ENCODE peak calls at places on chromosomes 7 and 10, in eight cellular contexts. S is Caco-2, I is IMR-90, G is fibroblast of pulmonary artery, M is fibroblast of mammary gland, Q is AG04450, P is kidney, R is spleen. O is an unnamed sample.

GRCh38 chr7:106010866-106011265 is 47.8 kb downstream of the CDHR3 start:
- DNase-seq in S (no peak), I (peak; percentile 50), G (no peak), M (no peak), Q (no peak), P (no peak), R (no peak), O (no peak)

GRCh38 chr10:78203915-78204818 is 170.5 kb downstream of the RPS24 start:
- DNase-seq in S (no peak), I (no peak), G (peak; percentile 58), M (no peak), Q (no peak), P (no peak), R (no peak), O (no peak)

GRCh38 chr7:636396-636795 is 90.1 kb upstream of the DNAAF5 start:
- DNase-seq in S (peak; percentile 38), I (no peak), G (peak; percentile 39), M (no peak), Q (no peak), P (no peak), R (no peak), O (no peak)

GRCh38 chr10:132722391-132722790 is 63.6 kb downstream of the NKX6-2 start:
- DNase-seq in S (no peak), I (no peak), G (no peak), M (no peak), Q (no peak), P (no peak), R (no peak), O (no peak)

GRCh38 chr7:157690058-157690832 is 353.4 kb downstream of the DNAJB6 start:
- DNase-seq in S (no peak), I (no peak), G (peak; percentile 3), M (peak; percentile 25), Q (no peak), P (peak; percentile 62), R (peak; percentile 59), O (no peak)

GRCh38 chr10:110501142-110501937 is 3.6 kb downstream of the DUSP5 start:
- DNase-seq in S (peak; percentile 68), I (peak; percentile 95), G (peak; percentile 94), M (peak; percentile 97), Q (peak; percentile 78), P (peak; percentile 95), R (peak; percentile 85), O (peak; percentile 93)

GRCh38 chr10:11441151-11441535 is 170.3 kb downstream of the USP6NL start:
- DNase-seq in S (no peak), I (no peak), G (no peak), M (no peak), Q (no peak), P (no peak), R (no peak), O (no peak)

GRCh38 chr7:74627699-74628411 is 29.7 kb upstream of the GTF2I start:
- DNase-seq in S (no peak), I (peak; percentile 27), G (peak; percentile 41), M (peak; percentile 62), Q (peak; percentile 21), P (no peak), R (no peak), O (no peak)

GRCh38 chr7:48904975-48905374 is 19.4 kb upstream of the CDC14C start:
- DNase-seq in S (no peak), I (no peak), G (no peak), M (no peak), Q (no peak), P (no peak), R (no peak), O (no peak)

GRCh38 chr10:60967854-60968484 is 24.0 kb upstream of the RHOBTB1 start:
- DNase-seq in S (no peak), I (no peak), G (no peak), M (no peak), Q (no peak), P (no peak), R (no peak), O (no peak)

GRCh38 chr10:22723343-22723779 is 9.0 kb upstream of the PIP4K2A start:
- DNase-seq in S (no peak), I (no peak), G (no peak), M (no peak), Q (no peak), P (no peak), R (no peak), O (no peak)

GRCh38 chr7:28573059-28573553 is 160.8 kb downstream of the CREB5 start:
- DNase-seq in S (no peak), I (peak; percentile 47), G (peak; percentile 46), M (peak; percentile 57), Q (no peak), P (peak; percentile 83), R (no peak), O (peak; percentile 17)

GRCh38 chr10:123009105-123009805 is 449 bp downstream of the ACADSB start:
- DNase-seq in S (peak; percentile 24), I (no peak), G (no peak), M (peak; percentile 4), Q (no peak), P (peak; percentile 76), R (peak; percentile 88), O (no peak)

GRCh38 chr7:22442187-22442886 is 57.7 kb downstream of the STEAP1B start:
- DNase-seq in S (no peak), I (no peak), G (no peak), M (no peak), Q (no peak), P (no peak), R (no peak), O (no peak)

GRCh38 chr7:44240376-44240775 is 39.6 kb downstream of the YKT6 start:
- DNase-seq in S (no peak), I (no peak), G (no peak), M (no peak), Q (no peak), P (no peak), R (no peak), O (no peak)

GRCh38 chr10:1538121-1538520 is 199.2 kb downstream of the ADARB2 start:
- DNase-seq in S (no peak), I (no peak), G (no peak), M (no peak), Q (no peak), P (peak; percentile 30), R (peak; percentile 56), O (no peak)

GRCh38 chr10:101816913-101817541 is 1.2 kb downstream of the OGA start:
- DNase-seq in S (no peak), I (no peak), G (no peak), M (no peak), Q (no peak), P (no peak), R (no peak), O (no peak)

GRCh38 chr10:104253106-104253505 is 1.6 kb upstream of the GSTO1 start:
- DNase-seq in S (peak; percentile 73), I (no peak), G (no peak), M (no peak), Q (no peak), P (no peak), R (no peak), O (no peak)

GRCh38 chr7:138705122-138705521 is 4.0 kb upstream of the SVOPL start:
- DNase-seq in S (no peak), I (no peak), G (no peak), M (no peak), Q (no peak), P (no peak), R (no peak), O (no peak)

GRCh38 chr10:15182541-15183207 is 14.2 kb upstream of the NMT2 start:
- DNase-seq in S (peak; percentile 46), I (peak; percentile 58), G (peak; percentile 65), M (peak; percentile 38), Q (no peak), P (no peak), R (no peak), O (no peak)

GRCh38 chr7:143882020-143882610 is 19.9 kb downstream of the TCAF1 start:
- DNase-seq in S (no peak), I (peak; percentile 59), G (peak; percentile 85), M (peak; percentile 64), Q (no peak), P (peak; percentile 80), R (no peak), O (no peak)
- H3K4me3 ChIP-seq in S (no peak overlapping the region), I (peak overlapping the region; percentile 71), G (peak overlapping the region; percentile 72), M (peak overlapping the region; percentile 77), Q (peak overlapping the region; percentile 85), P (peak overlapping the region; percentile 73), R (peak overlapping the region; percentile 35), O (peak overlapping the region; percentile 52)

GRCh38 chr10:84534168-84534567 is 205.8 kb downstream of the CCSER2 start:
- DNase-seq in S (no peak), I (no peak), G (no peak), M (no peak), Q (no peak), P (no peak), R (no peak), O (no peak)
- TF ChIP-seq CTCF in S (peak; percentile 18), I (peak; percentile 29), G (peak; percentile 23), M (peak; percentile 23), Q (no peak), P (no peak), R (no peak), O (no peak)

GRCh38 chr7:97733276-97734206 is 1.7 kb downstream of the TAC1 start:
- DNase-seq in S (peak; percentile 3), I (no peak), G (no peak), M (no peak), Q (no peak), P (peak; percentile 73), R (no peak), O (peak; percentile 2)

GRCh38 chr7:97732567-97733275 is 835 bp downstream of the TAC1 start:
- DNase-seq in S (no peak), I (no peak), G (no peak), M (no peak), Q (no peak), P (peak; percentile 65), R (no peak), O (peak; percentile 12)

GRCh38 chr7:97735075-97735474 is 3.2 kb downstream of the TAC1 start:
- DNase-seq in S (no peak), I (no peak), G (no peak), M (no peak), Q (no peak), P (no peak), R (no peak), O (no peak)

GRCh38 chr7:97734255-97734654 is 2.4 kb downstream of the TAC1 start:
- DNase-seq in S (no peak), I (no peak), G (no peak), M (no peak), Q (no peak), P (no peak), R (no peak), O (no peak)

DNA sequence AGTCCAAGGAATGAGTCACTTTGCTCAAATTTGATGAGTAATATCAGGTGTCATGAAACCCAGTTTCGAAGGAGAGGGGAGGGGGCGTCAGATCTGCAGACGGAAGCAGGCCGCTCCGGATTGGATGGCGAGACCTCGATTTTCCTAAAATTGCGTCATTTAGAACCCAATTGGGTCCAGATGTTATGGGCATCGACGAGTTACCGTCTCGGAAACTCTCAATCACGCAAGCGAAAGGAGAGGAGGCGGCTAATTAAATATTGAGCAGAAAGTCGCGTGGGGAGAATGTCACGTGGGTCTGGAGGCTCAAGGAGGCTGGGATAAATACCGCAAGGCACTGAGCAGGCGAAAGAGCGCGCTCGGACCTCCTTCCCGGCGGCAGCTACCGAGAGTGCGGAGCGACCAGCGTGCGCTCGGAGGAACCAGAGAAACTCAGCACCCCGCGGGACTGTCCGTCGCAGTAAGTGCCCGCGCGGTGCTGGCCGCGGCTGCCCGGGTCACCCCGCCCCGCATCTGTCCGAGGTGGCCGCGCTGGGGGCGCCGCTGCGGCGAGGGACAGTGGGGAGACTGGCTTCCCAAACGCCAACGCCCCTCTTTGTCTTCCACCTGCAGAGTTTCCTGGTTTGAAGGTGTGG is at the start of gene TAC1:
- DNase-seq in S (no peak), I (no peak), G (peak; percentile 8), M (peak; percentile 66), Q (no peak), P (peak; percentile 73), R (no peak), O (peak; percentile 36)
- H3K4me3 ChIP-seq in S (no peak within 1 kb of the TSS), I (no peak within 1 kb of the TSS), G (peak within 1 kb of the TSS; percentile 31), M (peak within 1 kb of the TSS; percentile 31), Q (peak within 1 kb of the TSS; percentile 31), P (peak within 1 kb of the TSS; percentile 10), R (peak within 1 kb of the TSS; percentile 23), O (peak within 1 kb of the TSS; percentile 5)

GRCh38 chr10:43785252-43785651 is 136.6 kb upstream of the ZNF32 start:
- DNase-seq in S (peak; percentile 20), I (no peak), G (peak; percentile 30), M (no peak), Q (no peak), P (no peak), R (no peak), O (no peak)
- TF ChIP-seq CTCF in S (peak; percentile 25), I (no peak), G (peak; percentile 24), M (peak; percentile 17), Q (peak; percentile 21), P (no peak), R (no peak), O (no peak)

O was measured in epithelial cell of esophagus.